ENCODE peak calls at places on chromosomes 7 and 10, in nine cellular contexts. T is amniotic epithelial cell; H is CD4-positive, alpha-beta memory T cell; W is T-cell; A is tibial artery; S is head of caudate nucleus; M is GM10248; C is endothelial cell; B is NCI-H226. P is an unnamed sample.

GRCh38 chr10:73655990-73656298 is at the start of gene SYNPO2L:
- DNase-seq in A (peak; percentile 81), M (no peak), W (no peak), T (no peak), B (no peak), C (no peak), H (no peak), S (no peak), P (no peak)

GRCh38 chr10:98217793-98218192 is 50.2 kb downstream of the LOXL4 start:
- DNase-seq in H (no peak), A (no peak), W (no peak), C (no peak), M (no peak), B (no peak), S (no peak), T (no peak), P (no peak)

GRCh38 chr10:20593649-20594048 is 303.5 kb downstream of the NEBL start:
- DNase-seq in B (no peak), M (no peak), W (no peak), S (no peak), H (no peak), T (no peak), C (no peak), A (no peak), P (no peak)

GRCh38 chr7:42014625-42015412 is 222.2 kb downstream of the GLI3 start:
- DNase-seq in S (no peak), B (no peak), M (no peak), C (peak; percentile 45), W (no peak), A (no peak), H (peak; percentile 1), T (peak; percentile 60), P (peak; percentile 73)

GRCh38 chr10:61364619-61365018 is 88.6 kb downstream of the TMEM26 start:
- DNase-seq in S (no peak), A (no peak), H (no peak), T (no peak), M (no peak), C (no peak), W (no peak), B (no peak), P (no peak)

GRCh38 chr7:93883917-93884345 is 6.6 kb downstream of the TFPI2 start:
- DNase-seq in A (no peak), S (no peak), B (no peak), M (no peak), W (no peak), C (no peak), H (no peak), T (no peak), P (no peak)

GRCh38 chr10:75159519-75159918 is 48.1 kb downstream of the SAMD8 start:
- DNase-seq in W (no peak), H (no peak), A (no peak), S (no peak), T (no peak), B (no peak), C (no peak), M (no peak), P (peak; percentile 16)

GRCh38 chr7:139505563-139505962 is 17.9 kb upstream of the CLEC2L start:
- DNase-seq in S (no peak), W (no peak), B (no peak), H (no peak), T (peak; percentile 18), C (peak; percentile 60), A (no peak), M (no peak), P (no peak)

GRCh38 chr10:21281765-21282484 is 243.6 kb downstream of the SKIDA1 start:
- DNase-seq in B (no peak), W (no peak), S (no peak), C (no peak), T (no peak), A (no peak), H (no peak), M (no peak), P (peak; percentile 38)

GRCh38 chr10:79061441-79062315 is 7.1 kb upstream of the ZMIZ1 start:
- DNase-seq in T (no peak), W (no peak), S (peak; percentile 57), C (no peak), H (no peak), B (no peak), M (no peak), A (peak; percentile 58), P (no peak)

GRCh38 chr7:100731937-100732636 is 1.3 kb upstream of the ZAN start:
- DNase-seq in H (no peak), S (no peak), W (no peak), M (no peak), T (no peak), B (no peak), A (no peak), C (no peak), P (no peak)

GRCh38 chr10:105352827-105353226 is 711.7 kb downstream of the SORCS3 start:
- DNase-seq in C (no peak), W (no peak), M (no peak), B (no peak), S (no peak), A (no peak), T (no peak), H (no peak), P (no peak)

GRCh38 chr7:66502230-66503035 is 126.2 kb upstream of the KCTD7 start:
- DNase-seq in H (no peak), T (no peak), S (no peak), A (peak; percentile 53), B (no peak), C (no peak), M (no peak), W (no peak), P (no peak)

GRCh38 chr10:57955076-57955475 is 312.6 kb downstream of the IPMK start:
- DNase-seq in S (no peak), T (peak; percentile 92), H (no peak), A (no peak), B (peak; percentile 57), C (no peak), W (no peak), M (no peak), P (no peak)

GRCh38 chr7:129831424-129832058 is 121.2 kb downstream of the UBE2H start:
- DNase-seq in W (no peak), B (peak; percentile 100), M (no peak), C (no peak), S (no peak), T (peak; percentile 98), A (no peak), H (no peak), P (peak; percentile 74)

GRCh38 chr7:96993453-96993865 is 11.9 kb upstream of the DLX6 start:
- DNase-seq in B (no peak), M (no peak), C (no peak), A (no peak), T (no peak), W (no peak), S (no peak), H (no peak), P (no peak)

GRCh38 chr7:74405899-74406512 is 47.7 kb upstream of the GTF2IRD1 start:
- DNase-seq in W (no peak), S (no peak), H (no peak), A (no peak), B (no peak), M (no peak), T (no peak), C (no peak), P (no peak)

GRCh38 chr10:86104156-86104555 is 262.4 kb downstream of the GRID1 start:
- DNase-seq in A (no peak), S (no peak), M (no peak), H (no peak), T (no peak), B (no peak), W (no peak), C (no peak), P (no peak)

GRCh38 chr7:52168085-52168484 is 851.5 kb upstream of the COBL start:
- DNase-seq in H (no peak), B (no peak), M (no peak), A (no peak), W (no peak), C (peak; percentile 11), S (no peak), T (no peak), P (peak; percentile 8)

GRCh38 chr10:126063353-126063791 is 167.0 kb downstream of the FANK1 start:
- DNase-seq in S (no peak), B (no peak), H (no peak), C (no peak), T (peak; percentile 21), W (no peak), M (no peak), A (no peak), P (peak; percentile 51)

GRCh38 chr10:110141185-110141584 is 66.2 kb upstream of the MXI1 start:
- DNase-seq in C (no peak), T (peak; percentile 15), H (no peak), S (no peak), M (no peak), W (no peak), B (peak; percentile 22), A (no peak), P (no peak)

GRCh38 chr10:80473692-80474596 is 19.8 kb downstream of the TSPAN14 start:
- DNase-seq in S (no peak), M (no peak), T (peak; percentile 45), H (no peak), C (no peak), B (peak; percentile 25), A (peak; percentile 32), W (no peak), P (no peak)

GRCh38 chr10:77637474-77637985 is at the start of gene KCNMA1:
- DNase-seq in C (peak; percentile 30), H (no peak), W (no peak), T (no peak), M (no peak), S (peak; percentile 42), A (peak; percentile 77), B (peak; percentile 63), P (no peak)

GRCh38 chr10:31381171-31381570 is 62.2 kb downstream of the ZEB1 start:
- DNase-seq in C (no peak), B (no peak), H (no peak), M (no peak), S (no peak), A (no peak), W (no peak), T (no peak), P (no peak)

GRCh38 chr10:132397036-132397541 is at the start of gene PWWP2B:
- DNase-seq in B (no peak), A (no peak), C (peak; percentile 50), S (peak; percentile 66), T (no peak), H (peak; percentile 62), M (no peak), W (peak; percentile 65), P (no peak)

GRCh38 chr10:32961892-32962369 is 3.9 kb upstream of the ITGB1 start:
- DNase-seq in A (no peak), C (no peak), S (no peak), H (no peak), B (no peak), M (no peak), T (peak; percentile 75), W (no peak), P (peak; percentile 91)

GRCh38 chr10:59508296-59508695 is 145.9 kb upstream of the FAM13C start:
- DNase-seq in S (no peak), W (no peak), M (no peak), H (no peak), C (no peak), A (no peak), B (no peak), T (no peak), P (no peak)

GRCh38 chr7:150961510-150962284 is 16.4 kb downstream of the KCNH2 start:
- DNase-seq in T (no peak), A (no peak), H (no peak), C (no peak), S (no peak), W (no peak), B (no peak), M (no peak), P (no peak)

GRCh38 chr7:92988051-92988450 is 129.7 kb downstream of the SAMD9 start:
- DNase-seq in T (peak; percentile 79), C (no peak), A (no peak), H (no peak), S (peak; percentile 32), B (peak; percentile 60), M (no peak), W (no peak), P (peak; percentile 40)

P was measured in trophoblast cell.